ENCODE peak calls at places on chromosomes 3 and 15, in five cellular contexts. P is stimulated activated naive CD8-positive, alpha-beta T cell treated with anti-CD3 and anti-CD28 coated beads, Interleukin-15, amount 100 ng/mL, for 72 hours; X is endothelial cell; E is GM23248; O is WERI-Rb-1. L is an unnamed sample.

GRCh38 chr3:193948459-193948858 is 187.5 kb upstream of the HES1 start:
- DNase-seq in E (no peak), P (no peak), X (no peak), O (no peak), L (no peak)

GRCh38 chr3:414063-414462 is 217.5 kb downstream of the CHL1 start:
- DNase-seq in O (no peak), E (peak), X (no peak), P (no peak), L (no peak)

GRCh38 chr15:75362642-75363249 is 5.7 kb downstream of the MAN2C1 start:
- DNase-seq in X (no peak), P (no peak), E (no peak), O (no peak), L (no peak)

GRCh38 chr15:75059607-75060006 is 36.2 kb downstream of the PPCDC start:
- DNase-seq in E (no peak), O (no peak), X (no peak), P (no peak), L (no peak)

GRCh38 chr3:195906865-195907729 is 1.3 kb downstream of the TNK2 start:
- DNase-seq in P (peak), X (no peak), E (no peak), O (no peak), L (no peak)

GRCh38 chr15:48865387-48866079 is 12.4 kb upstream of the EID1 start:
- DNase-seq in X (no peak), E (peak), O (no peak), P (no peak), L (no peak)

GRCh38 chr3:71163216-71163918 is 420.2 kb downstream of the FOXP1 start:
- DNase-seq in X (no peak), E (no peak), O (no peak), P (no peak), L (no peak)

GRCh38 chr3:136251511-136251910 is 1.4 kb downstream of the PCCB start:
- DNase-seq in O (no peak), E (peak), P (no peak), X (no peak), L (no peak)

GRCh38 chr15:44033894-44034293 is 161.2 kb downstream of the FRMD5 start:
- DNase-seq in O (no peak), E (peak), P (no peak), X (no peak), L (no peak)

GRCh38 chr15:83504365-83504764 is 57.2 kb downstream of the SH3GL3 start:
- DNase-seq in E (peak), P (no peak), O (no peak), X (no peak), L (no peak)

GRCh38 chr15:70488002-70488605 is 275.3 kb downstream of the UACA start:
- DNase-seq in X (peak), E (peak), O (peak), P (peak), L (peak)

GRCh38 chr3:36919439-36920160 is 25.3 kb downstream of the TRANK1 start:
- DNase-seq in P (no peak), E (no peak), O (no peak), X (no peak), L (no peak)

GRCh38 chr15:31480356-31481058 is 153.9 kb downstream of the KLF13 start:
- DNase-seq in X (no peak), E (no peak), P (no peak), O (no peak), L (no peak)

GRCh38 chr3:46214751-46215352 is 6.7 kb upstream of the CCR1 start:
- DNase-seq in P (no peak), O (peak), E (no peak), X (peak), L (no peak)

GRCh38 chr3:196524527-196524926 is 9.4 kb upstream of the SMCO1 start:
- DNase-seq in O (peak), P (no peak), X (no peak), E (no peak), L (no peak)

GRCh38 chr3:171569571-171570132 is 109.4 kb upstream of the TNIK start:
- DNase-seq in O (no peak), P (no peak), E (no peak), X (no peak), L (no peak)

GRCh38 chr3:124923833-124924232 is 10.7 kb downstream of the MUC13 start:
- DNase-seq in P (no peak), X (no peak), O (no peak), E (peak), L (no peak)

GRCh38 chr15:100889359-100890058 is 9.9 kb downstream of the ALDH1A3 start:
- DNase-seq in O (no peak), P (no peak), X (no peak), E (peak), L (no peak)

GRCh38 chr15:37134699-37135131 is 34.4 kb upstream of the MEIS2 start:
- DNase-seq in P (no peak), O (peak), X (no peak), E (peak), L (no peak)

GRCh38 chr3:151976211-151977050 is 103.0 kb downstream of the SUCNR1 start:
- DNase-seq in E (peak), P (no peak), O (no peak), X (no peak), L (no peak)